ENCODE peak calls at places on chromosomes 12 and 14, in nine cellular contexts. Z is progenitor cell of endocrine pancreas, H is Panc1, C is AML-193, Q is GOT3, Y is GM12865, V is ELF-1, E is foreskin fibroblast, U is NCI-H2029 treated with DMSO at 0.1 percent for 48 hours. S is an unnamed sample.
A peak's percentile ranks its signal among the peaks of the same experiment; 100 is the strongest.

GRCh38 chr12:56206373-56207166 is 15.2 kb downstream of the RNF41 start:
- DNase-seq in Z (no peak), H (no peak), C (peak; percentile 45), Q (no peak), Y (peak; percentile 62), V (peak; percentile 83), E (peak; percentile 70), U (no peak), S (peak; percentile 84)

GRCh38 chr12:115323223-115323905 is 639.4 kb upstream of the TBX3 start:
- DNase-seq in Z (no peak), H (no peak), C (no peak), Q (no peak), Y (no peak), V (no peak), E (peak; percentile 92), U (no peak), S (no peak)

GRCh38 chr12:89343127-89343526 is 9.2 kb downstream of the DUSP6 start:
- DNase-seq in Z (no peak), H (no peak), C (no peak), Q (no peak), Y (no peak), V (no peak), E (peak; percentile 49), U (no peak), S (no peak)

GRCh38 chr14:50830044-50830931 is 674 bp downstream of the NIN start:
- DNase-seq in Z (peak; percentile 25), H (no peak), C (peak; percentile 50), Q (no peak), Y (peak; percentile 78), V (peak; percentile 82), E (peak; percentile 68), U (peak; percentile 31), S (peak; percentile 64)

GRCh38 chr12:105433804-105434203 is 103.3 kb downstream of the C12orf75 start:
- DNase-seq in Z (no peak), H (no peak), C (no peak), Q (no peak), Y (no peak), V (no peak), E (peak; percentile 51), U (no peak), S (no peak)

GRCh38 chr12:57766464-57767311 is at the start of gene CYP27B1:
- DNase-seq in Z (no peak), H (no peak), C (no peak), Q (peak; percentile 98), Y (no peak), V (peak; percentile 41), E (peak; percentile 57), U (peak; percentile 57), S (peak; percentile 81)

GRCh38 chr12:16184691-16185090 is 92.8 kb downstream of the SLC15A5 start:
- DNase-seq in Z (no peak), H (no peak), C (no peak), Q (no peak), Y (no peak), V (peak; percentile 15), E (no peak), U (no peak), S (peak; percentile 89)

GRCh38 chr12:12070674-12071661 is at the start of gene BCL2L14:
- DNase-seq in Z (no peak), H (no peak), C (no peak), Q (no peak), Y (peak; percentile 67), V (no peak), E (no peak), U (no peak), S (peak; percentile 52)

GRCh38 chr12:3223601-3224529 is 146.7 kb downstream of the TSPAN9 start:
- DNase-seq in Z (no peak), H (no peak), C (no peak), Q (no peak), Y (no peak), V (no peak), E (no peak), U (no peak), S (no peak)

GRCh38 chr12:3611853-3612703 is 121.1 kb downstream of the PRMT8 start:
- DNase-seq in Z (no peak), H (no peak), C (no peak), Q (no peak), Y (no peak), V (no peak), E (no peak), U (peak; percentile 17), S (no peak)

GRCh38 chr12:22101749-22102243 is 55.8 kb downstream of the CMAS start:
- DNase-seq in Z (no peak), H (no peak), C (no peak), Q (peak; percentile 49), Y (peak; percentile 32), V (no peak), E (peak; percentile 69), U (no peak), S (no peak)

GRCh38 chr12:49346659-49347306 is at the start of gene DNAJC22:
- DNase-seq in Z (no peak), H (no peak), C (no peak), Q (no peak), Y (peak; percentile 35), V (peak; percentile 68), E (no peak), U (no peak), S (peak; percentile 61)

GRCh38 chr12:94172973-94173372 is 24.6 kb downstream of the PLXNC1 start:
- DNase-seq in Z (no peak), H (no peak), C (no peak), Q (no peak), Y (no peak), V (no peak), E (peak; percentile 97), U (no peak), S (no peak)

GRCh38 chr12:122813310-122813713 is 21.9 kb upstream of the HIP1R start:
- DNase-seq in Z (no peak), H (no peak), C (no peak), Q (no peak), Y (peak; percentile 69), V (no peak), E (no peak), U (no peak), S (no peak)

GRCh38 chr12:6074979-6075585 is 49.4 kb downstream of the VWF start:
- DNase-seq in Z (no peak), H (no peak), C (no peak), Q (no peak), Y (no peak), V (no peak), E (no peak), U (no peak), S (no peak)

GRCh38 chr14:35331605-35332516 is 39.7 kb downstream of the PSMA6 start:
- DNase-seq in Z (no peak), H (no peak), C (no peak), Q (no peak), Y (peak; percentile 71), V (peak; percentile 88), E (peak; percentile 55), U (peak; percentile 61), S (peak; percentile 80)

GRCh38 chr14:96965885-96966595 is 168.9 kb downstream of the VRK1 start:
- DNase-seq in Z (no peak), H (no peak), C (no peak), Q (no peak), Y (no peak), V (no peak), E (no peak), U (no peak), S (peak; percentile 62)

GRCh38 chr12:8609061-8609570 is 3.5 kb downstream of the AICDA start:
- DNase-seq in Z (no peak), H (peak; percentile 32), C (peak; percentile 26), Q (no peak), Y (peak; percentile 66), V (no peak), E (peak; percentile 66), U (no peak), S (peak; percentile 58)

GRCh38 chr14:39050389-39050788 is 52.6 kb downstream of the SEC23A start:
- DNase-seq in Z (no peak), H (no peak), C (no peak), Q (no peak), Y (peak; percentile 25), V (no peak), E (peak; percentile 80), U (no peak), S (no peak)

GRCh38 chr14:50397461-50398196 is 948 bp upstream of the CDKL1 start:
- DNase-seq in Z (no peak), H (no peak), C (peak; percentile 66), Q (no peak), Y (no peak), V (no peak), E (peak; percentile 52), U (no peak), S (no peak)

GRCh38 chr12:121793836-121794531 is 496 bp upstream of the RHOF start:
- DNase-seq in Z (peak; percentile 86), H (no peak), C (peak; percentile 92), Q (peak; percentile 79), Y (peak; percentile 98), V (peak; percentile 98), E (peak; percentile 98), U (peak; percentile 75), S (peak; percentile 95)

GRCh38 chr14:22973217-22974032 is 8.9 kb downstream of the AJUBA start:
- DNase-seq in Z (no peak), H (no peak), C (peak; percentile 33), Q (no peak), Y (peak; percentile 68), V (peak; percentile 58), E (peak; percentile 83), U (peak; percentile 90), S (peak; percentile 76)

GRCh38 chr12:110149104-110149660 is 25.0 kb downstream of the IFT81 start:
- DNase-seq in Z (no peak), H (no peak), C (no peak), Q (no peak), Y (peak; percentile 19), V (no peak), E (no peak), U (no peak), S (no peak)

GRCh38 chr12:56374726-56375597 is 12.3 kb upstream of the APOF start:
- DNase-seq in Z (no peak), H (no peak), C (no peak), Q (no peak), Y (no peak), V (no peak), E (no peak), U (no peak), S (no peak)

GRCh38 chr12:52903855-52904508 is 894 bp downstream of the KRT8 start:
- DNase-seq in Z (peak; percentile 76), H (no peak), C (no peak), Q (no peak), Y (peak; percentile 21), V (peak; percentile 71), E (peak; percentile 33), U (peak; percentile 33), S (peak; percentile 74)

GRCh38 chr12:2834581-2835491 is at the start of gene NRIP2:
- DNase-seq in Z (no peak), H (no peak), C (no peak), Q (no peak), Y (no peak), V (peak; percentile 35), E (peak; percentile 64), U (peak; percentile 17), S (peak; percentile 67)

GRCh38 chr14:94936411-94936892 is 166.5 kb upstream of the GSC start:
- DNase-seq in Z (no peak), H (no peak), C (no peak), Q (no peak), Y (no peak), V (no peak), E (peak; percentile 45), U (peak; percentile 14), S (no peak)

GRCh38 chr12:25320123-25321006 is 69.6 kb upstream of the KRAS start:
- DNase-seq in Z (no peak), H (no peak), C (no peak), Q (no peak), Y (peak; percentile 67), V (no peak), E (no peak), U (no peak), S (peak; percentile 49)

GRCh38 chr14:38197001-38197760 is 10.5 kb upstream of the SSTR1 start:
- DNase-seq in Z (no peak), H (no peak), C (peak; percentile 11), Q (no peak), Y (no peak), V (no peak), E (peak; percentile 33), U (no peak), S (no peak)

GRCh38 chr12:52208424-52209165 is 16.8 kb upstream of the KRT80 start:
- DNase-seq in Z (no peak), H (no peak), C (no peak), Q (no peak), Y (no peak), V (no peak), E (no peak), U (no peak), S (no peak)

GRCh38 chr12:96045566-96045965 is 10.2 kb upstream of the LTA4H start:
- DNase-seq in Z (no peak), H (no peak), C (no peak), Q (no peak), Y (peak; percentile 22), V (no peak), E (no peak), U (no peak), S (no peak)